ENCODE peak calls at places on chromosome 18, in nine cellular contexts. U is T follicular helper cell; D is EH; R is RWPE1; E is trophoblast cell; N is stimulated activated CD8-positive, alpha-beta memory T cell treated with anti-CD3 and anti-CD28 coated beads, Interleukin-2, amount 100 ng/mL, for 48 hours; Y is foreskin keratinocyte; W is renal cortical epithelial cell; H is GM18507. C is an unnamed sample.

GRCh38 chr18:74921057-74921820 is 287.7 kb downstream of the PTGR3 start:
- DNase-seq in U (no peak), D (no peak), R (no peak), E (no peak), N (no peak), Y (no peak), W (no peak), H (no peak), C (no peak)

GRCh38 chr18:25465152-25465790 is 113.3 kb upstream of the ZNF521 start:
- DNase-seq in U (no peak), D (no peak), R (no peak), E (no peak), N (no peak), Y (no peak), W (no peak), H (no peak), C (no peak)

GRCh38 chr18:55101458-55101824 is 142.2 kb upstream of the CCDC68 start:
- DNase-seq in U (no peak), D (no peak), R (no peak), E (no peak), N (no peak), Y (peak), W (peak), H (no peak), C (no peak)

GRCh38 chr18:74498712-74499629 is 2.8 kb downstream of the CNDP2 start:
- DNase-seq in U (peak), D (peak), R (no peak), E (no peak), N (peak), Y (no peak), W (peak), H (peak), C (no peak)

GRCh38 chr18:57561728-57562423 is 24.6 kb downstream of the FECH start:
- DNase-seq in U (peak), D (peak), R (peak), E (peak), N (no peak), Y (no peak), W (peak), H (peak), C (no peak)

GRCh38 chr18:47485221-47485797 is 233.8 kb upstream of the SKOR2 start:
- DNase-seq in U (no peak), D (no peak), R (no peak), E (no peak), N (no peak), Y (no peak), W (no peak), H (no peak), C (no peak)

GRCh38 chr18:8140841-8141501 is 468.3 kb upstream of the RAB12 start:
- DNase-seq in U (no peak), D (peak), R (peak), E (peak), N (no peak), Y (no peak), W (no peak), H (no peak), C (no peak)

GRCh38 chr18:8809514-8809913 is 104.2 kb downstream of the MTCL1 start:
- DNase-seq in U (no peak), D (no peak), R (no peak), E (no peak), N (no peak), Y (no peak), W (no peak), H (no peak), C (no peak)

GRCh38 chr18:1760901-1761300 is 810.4 kb downstream of the METTL4 start:
- DNase-seq in U (no peak), D (no peak), R (peak), E (no peak), N (no peak), Y (no peak), W (no peak), H (no peak), C (no peak)

GRCh38 chr18:48003426-48004349 is 73.2 kb upstream of the SMAD2 start:
- DNase-seq in U (no peak), D (peak), R (no peak), E (peak), N (no peak), Y (no peak), W (peak), H (no peak), C (no peak)